ENCODE peak calls at places on chromosome 7, in five cellular contexts. C is K562, H is GM12878, P is upper lobe of left lung, J is HepG2. A is an unnamed sample.
A peak's percentile ranks its signal among the peaks of the same experiment; 100 is the strongest.

GRCh38 chr7:142110098-142110497 is 1.4 kb upstream of the MGAM2 start:
- ATAC-seq in P (no peak), H (no peak), C (no peak), J (no peak), A (no peak)

GRCh38 chr7:157276731-157277562 is 59.9 kb upstream of the DNAJB6 start:
- ATAC-seq in J (peak; percentile 1), P (no peak), C (peak; percentile 5), H (peak; percentile 28), A (no peak)

GRCh38 chr7:111911166-111911961 is 294.8 kb downstream of the DOCK4 start:
- ATAC-seq in P (no peak), J (no peak), C (no peak), H (no peak), A (no peak)

GRCh38 chr7:43077285-43077684 is 35.2 kb upstream of the HECW1 start:
- ATAC-seq in C (no peak), H (no peak), J (no peak), P (no peak), A (no peak)

GRCh38 chr7:22325671-22326070 is 31.3 kb downstream of the RAPGEF5 start:
- ATAC-seq in H (no peak), P (no peak), C (no peak), J (no peak), A (no peak)

GRCh38 chr7:24920702-24921679 is 59.0 kb downstream of the OSBPL3 start:
- ATAC-seq in C (peak; percentile 23), P (peak; percentile 50), J (peak; percentile 69), H (peak; percentile 16), A (no peak)

GRCh38 chr7:64174941-64175340 is 32.1 kb upstream of the ZNF735 start:
- ATAC-seq in P (no peak), H (no peak), J (no peak), C (no peak), A (no peak)

GRCh38 chr7:81659697-81660395 is 110.0 kb downstream of the HGF start:
- ATAC-seq in J (no peak), C (no peak), P (no peak), H (no peak), A (no peak)

GRCh38 chr7:133252858-133253521 is at the start of gene EXOC4:
- ATAC-seq in C (peak; percentile 99), H (peak; percentile 99), J (peak; percentile 100), P (peak; percentile 100), A (peak; percentile 100)
- TF ChIP-seq POLR2A in C (peak; percentile 98), H (peak; percentile 87), J (peak; percentile 82), P (no peak), A (peak; percentile 39)

DNA sequence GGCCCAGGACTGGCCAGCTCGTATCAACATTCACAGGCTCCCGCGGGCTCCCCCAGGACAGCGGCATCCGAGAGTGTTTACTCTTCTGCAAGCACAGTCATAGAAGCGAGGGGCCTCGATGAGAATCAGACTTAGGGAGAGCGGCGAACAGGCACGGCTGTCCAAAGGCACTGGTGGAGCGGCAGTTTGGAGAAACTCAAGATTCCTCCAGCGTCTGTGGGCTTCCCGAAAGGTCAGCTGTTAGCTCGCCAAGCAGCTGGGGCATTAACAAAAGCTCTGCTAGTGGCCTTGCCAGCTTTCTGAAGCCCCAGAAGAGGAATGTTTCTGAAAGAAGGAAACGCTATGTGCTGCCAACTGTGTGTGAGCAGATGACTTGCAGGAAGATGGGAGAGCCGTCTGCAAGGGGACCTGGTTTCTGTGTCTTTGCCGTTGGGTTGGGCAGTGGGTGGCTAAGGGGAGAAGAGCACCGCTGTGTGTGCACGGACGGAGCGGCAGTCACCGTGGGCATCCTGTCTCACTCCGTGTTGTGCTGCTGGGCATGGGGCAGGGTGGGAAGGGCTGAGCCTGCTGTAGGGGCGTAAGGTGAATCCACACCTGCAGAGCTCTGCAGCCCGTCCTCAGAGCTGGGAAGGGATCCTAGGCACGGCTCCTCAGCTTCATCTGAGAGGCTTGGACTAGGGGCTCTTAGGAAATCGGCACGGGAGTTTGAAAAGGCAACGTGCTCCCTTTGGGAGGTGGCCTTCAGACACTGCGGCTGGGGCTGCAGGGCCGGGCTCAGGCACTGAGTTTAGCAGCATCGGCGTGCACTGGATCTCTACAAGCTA is 42.1 kb downstream of the AMZ1 start:
- ATAC-seq in C (no peak), P (no peak), H (no peak), J (no peak), A (peak; percentile 51)
- TF ChIP-seq EP300 in C (no peak), P (no peak), H (no peak), J (no peak), A (no peak)

GRCh38 chr7:103394566-103394965 is 47.1 kb downstream of the PSMC2 start:
- ATAC-seq in J (no peak), H (no peak), P (no peak), C (peak; percentile 40), A (no peak)

GRCh38 chr7:103395071-103395470 is 47.6 kb downstream of the PSMC2 start:
- ATAC-seq in C (no peak), J (no peak), P (no peak), H (no peak), A (no peak)

GRCh38 chr7:103391150-103391549 is 43.7 kb downstream of the PSMC2 start:
- ATAC-seq in H (no peak), P (no peak), C (no peak), J (no peak), A (no peak)

GRCh38 chr7:103389263-103389662 is 41.8 kb downstream of the PSMC2 start:
- ATAC-seq in J (peak; percentile 53), C (peak; percentile 34), H (no peak), P (no peak), A (no peak)

DNA sequence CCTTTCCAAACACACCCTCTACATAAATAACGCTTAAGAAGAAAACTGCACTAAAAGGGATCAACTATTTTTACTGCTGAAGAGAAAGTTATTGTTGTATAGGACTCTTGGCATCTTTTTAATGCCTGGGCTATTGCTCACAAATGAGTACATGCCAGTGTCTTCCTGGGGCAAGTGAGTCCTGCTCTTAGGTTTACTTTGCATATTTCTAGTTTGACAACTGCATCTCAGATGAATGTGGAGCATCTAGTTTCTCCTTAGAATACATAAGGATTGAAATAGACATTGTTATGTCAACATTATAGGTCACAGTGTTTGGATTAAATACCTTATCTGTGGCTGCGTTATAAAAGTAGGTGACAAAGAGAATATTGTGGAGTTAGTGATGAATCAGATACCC is 44.5 kb downstream of the PSMC2 start:
- ATAC-seq in J (no peak), P (no peak), H (no peak), C (no peak), A (no peak)
- H3K36me3 ChIP-seq in J (no peaks in the 10 kb centered on the region), P (no peaks in the 10 kb centered on the region), H (no peaks in the 10 kb centered on the region), C (no peaks in the 10 kb centered on the region), A (no peaks in the 10 kb centered on the region)

GRCh38 chr7:29190349-29191045 is 4.1 kb upstream of the CHN2 start:
- ATAC-seq in H (no peak), P (no peak), J (peak; percentile 46), C (no peak), A (no peak)
- TF ChIP-seq POLR2A in H (no peak), P (no peak), J (no peak), C (no peak), A (no peak)

DNA sequence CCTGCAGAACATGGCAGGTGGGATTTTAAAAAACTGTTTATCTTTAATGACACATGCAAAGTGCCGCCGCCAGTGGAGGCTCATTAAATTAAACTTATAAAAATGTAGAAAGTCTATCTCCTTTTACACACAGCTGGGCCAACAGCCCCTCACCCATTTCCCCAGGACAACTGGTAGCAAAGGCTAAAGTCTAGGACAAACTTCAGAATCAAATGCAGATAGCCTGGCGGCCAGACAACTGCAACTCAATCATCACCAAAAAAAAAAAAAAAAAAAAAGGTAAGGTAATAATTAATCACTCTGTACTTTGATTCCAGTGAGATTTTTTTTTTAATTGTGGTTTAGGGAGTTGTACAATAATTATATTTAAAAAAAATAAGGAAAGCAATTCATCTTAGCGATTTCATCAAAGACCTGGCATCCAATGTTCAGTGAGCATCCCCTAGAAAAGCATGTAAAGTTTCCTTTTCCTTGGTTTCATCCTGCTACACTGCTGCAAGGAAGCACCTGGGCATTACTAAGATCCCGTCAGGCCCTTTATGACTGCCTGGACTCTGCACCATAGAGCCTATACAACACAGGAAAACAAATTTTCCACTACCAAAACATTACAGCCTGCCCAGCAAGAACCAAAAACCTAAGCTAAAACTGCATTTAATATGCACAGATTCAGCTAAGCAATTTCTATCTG is 98.5 kb downstream of the GRB10 start:
- ATAC-seq in J (no peak), P (no peak), H (no peak), C (no peak), A (no peak)
- TF ChIP-seq EP300 in J (no peak), P (no peak), H (no peak), C (no peak), A (no peak)

GRCh38 chr7:90238017-90238416 is 7.0 kb upstream of the CFAP69 start:
- ATAC-seq in P (no peak), J (peak; percentile 40), H (no peak), C (peak; percentile 26), A (no peak)
- H3K36me3 ChIP-seq in P (no peaks in the 10 kb centered on the region), J (no peaks in the 10 kb centered on the region), H (no peaks in the 10 kb centered on the region), C (no peaks in the 10 kb centered on the region), A (no peaks in the 10 kb centered on the region)

DNA sequence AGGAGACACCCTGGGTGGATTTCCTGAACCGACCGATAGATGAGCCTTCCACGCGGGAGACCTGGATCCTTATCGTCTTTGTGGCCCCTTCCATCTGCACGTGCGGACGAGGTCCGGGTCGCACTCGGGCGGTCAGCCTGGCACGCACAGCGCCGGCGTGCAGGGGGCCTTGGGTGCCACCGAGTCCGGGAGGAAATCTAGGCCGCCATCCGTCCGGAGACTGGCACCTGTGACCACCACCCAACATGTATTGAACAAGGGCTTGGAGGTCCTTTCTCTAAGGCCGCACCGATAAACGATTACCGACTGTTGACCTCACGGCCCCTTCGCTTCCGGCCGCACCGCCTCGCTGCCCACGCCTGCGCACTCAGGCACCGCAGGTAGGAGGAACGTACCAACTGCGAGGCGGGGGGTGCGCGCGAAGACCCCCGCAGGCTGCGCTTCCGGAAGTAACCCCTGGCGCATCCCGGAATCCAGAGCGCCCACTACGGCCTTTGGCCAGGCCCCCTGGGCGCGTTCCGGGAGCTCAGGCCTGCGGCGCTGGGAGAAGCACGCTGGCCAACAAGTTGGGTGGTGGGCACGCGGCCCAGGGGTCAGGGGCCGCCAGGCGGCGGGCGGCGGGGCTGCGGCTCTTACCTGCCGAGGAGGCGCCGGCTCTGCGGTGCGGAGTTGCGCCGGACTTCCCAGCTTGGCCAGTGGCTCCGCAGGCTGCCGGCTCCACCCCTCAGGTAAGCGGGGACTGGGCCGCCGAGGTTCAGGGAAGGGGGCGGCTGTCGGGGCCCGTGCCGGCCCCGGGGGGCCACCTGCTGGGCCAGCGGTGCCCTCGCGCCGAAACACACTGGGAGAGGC is at the start of the genes ACTR3C and LRRC61:
- ATAC-seq in J (peak; percentile 82), P (peak; percentile 77), C (peak; percentile 83), H (peak; percentile 82), A (peak; percentile 57)
- TF ChIP-seq POLR2A in J (peak; percentile 94), P (no peak), C (peak; percentile 91), H (peak; percentile 92), A (no peak)

GRCh38 chr7:121083138-121083789 is 94.8 kb downstream of the CPED1 start:
- ATAC-seq in H (no peak), J (no peak), C (peak; percentile 42), P (peak; percentile 21), A (no peak)

GRCh38 chr7:121083790-121084251 is 95.3 kb downstream of the CPED1 start:
- ATAC-seq in J (no peak), P (no peak), H (no peak), C (peak; percentile 0), A (no peak)

GRCh38 chr7:121084748-121085336 is 96.3 kb downstream of the CPED1 start:
- ATAC-seq in P (peak; percentile 17), H (no peak), J (peak; percentile 65), C (no peak), A (peak; percentile 44)

GRCh38 chr7:121085922-121086321 is 97.4 kb downstream of the CPED1 start:
- ATAC-seq in C (no peak), P (no peak), J (no peak), H (no peak), A (peak; percentile 39)

GRCh38 chr7:121084256-121084655 is 95.7 kb downstream of the CPED1 start:
- ATAC-seq in P (no peak), H (no peak), J (no peak), C (no peak), A (no peak)
- TF ChIP-seq EP300 in P (no peak), H (no peak), J (no peak), C (no peak), A (no peak)